ENCODE peak calls at places on chromosomes 3 and 15, in ten cellular contexts. F is suprapubic skin, U is endothelial cell of umbilical vein, J is spleen, O is stomach, R is HL-60, X is HepG2, C is upper lobe of left lung, G is GM23338, D is sigmoid colon. S is an unnamed sample.

GRCh38 chr3:150773616-150774192 is 10.7 kb upstream of the SIAH2 start:
- DNase-seq in X (no peak), C (no peak), O (no peak), R (no peak), J (no peak), F (no peak), G (no peak), U (no peak), D (no peak), S (no peak)

GRCh38 chr3:113947372-113948014 is at the start of gene ZDHHC23:
- DNase-seq in R (peak), D (peak), O (peak), C (peak), X (peak), U (peak), G (peak), J (peak), F (peak), S (peak)

GRCh38 chr3:72259755-72260589 is 475.0 kb upstream of the PROK2 start:
- DNase-seq in G (no peak), U (no peak), D (no peak), O (no peak), R (no peak), J (no peak), X (no peak), F (no peak), C (no peak), S (no peak)

GRCh38 chr3:41972802-41973201 is 10.9 kb upstream of the ULK4 start:
- DNase-seq in X (no peak), O (no peak), C (no peak), F (no peak), D (no peak), R (no peak), G (no peak), J (no peak), U (no peak), S (no peak)

GRCh38 chr3:160486459-160486869 is 36.9 kb upstream of the TRIM59 start:
- DNase-seq in X (peak), G (peak), D (no peak), R (no peak), U (peak), O (no peak), C (no peak), F (no peak), J (no peak), S (no peak)

GRCh38 chr3:182248349-182248880 is 536.7 kb downstream of the SOX2 start:
- DNase-seq in C (no peak), O (no peak), D (no peak), G (no peak), J (no peak), X (peak), R (peak), U (no peak), F (no peak), S (no peak)

GRCh38 chr3:65532164-65532563 is 506.6 kb downstream of the MAGI1 start:
- DNase-seq in O (no peak), C (no peak), D (no peak), G (no peak), F (no peak), J (no peak), X (no peak), R (no peak), U (no peak), S (no peak)

GRCh38 chr15:27328616-27329015 is 357.6 kb downstream of the GABRG3 start:
- DNase-seq in U (no peak), F (no peak), O (no peak), J (no peak), R (no peak), X (no peak), G (no peak), D (no peak), C (no peak), S (no peak)

GRCh38 chr3:179943097-179943880 is 93.4 kb downstream of the PEX5L start:
- DNase-seq in U (no peak), J (no peak), O (no peak), C (no peak), F (no peak), G (no peak), R (no peak), X (no peak), D (no peak), S (no peak)

GRCh38 chr3:53130179-53131135 is at the start of gene RFT1:
- DNase-seq in D (peak), J (peak), X (peak), G (peak), F (peak), R (peak), U (peak), C (peak), O (peak), S (peak)

GRCh38 chr15:80464952-80465645 is 60.9 kb downstream of the ARNT2 start:
- DNase-seq in J (no peak), X (peak), O (no peak), F (no peak), G (no peak), C (no peak), U (no peak), R (no peak), D (no peak), S (no peak)

GRCh38 chr3:152328841-152329240 is 60.1 kb downstream of the MBNL1 start:
- DNase-seq in O (no peak), F (no peak), D (no peak), R (no peak), X (peak), C (no peak), J (no peak), G (no peak), U (peak), S (no peak)

GRCh38 chr15:57762302-57762701 is 55.8 kb downstream of the POLR2M start:
- DNase-seq in O (no peak), R (no peak), J (no peak), G (peak), C (no peak), X (no peak), F (no peak), D (no peak), U (no peak), S (no peak)

GRCh38 chr3:140552403-140552802 is 125.5 kb upstream of the TRIM42 start:
- DNase-seq in J (no peak), G (peak), F (no peak), D (no peak), C (no peak), R (no peak), O (no peak), X (no peak), U (no peak), S (no peak)

GRCh38 chr3:149199474-149199873 is 22.2 kb downstream of the CP start:
- DNase-seq in C (no peak), X (no peak), G (no peak), D (no peak), O (no peak), R (no peak), J (no peak), U (peak), F (no peak), S (no peak)

GRCh38 chr15:34241376-34242350 is 16.8 kb downstream of the EMC4 start:
- DNase-seq in X (peak), G (peak), O (no peak), C (no peak), R (peak), J (no peak), U (peak), D (no peak), F (no peak), S (no peak)

GRCh38 chr3:158532099-158532734 is 38.8 kb upstream of the MLF1 start:
- DNase-seq in D (no peak), F (no peak), C (no peak), G (peak), U (peak), J (no peak), X (peak), O (no peak), R (peak), S (no peak)

GRCh38 chr15:101709466-101709865 is 14.8 kb downstream of the TARS3 start:
- DNase-seq in X (no peak), R (no peak), G (no peak), J (no peak), D (no peak), U (no peak), F (no peak), O (no peak), C (no peak), S (no peak)

GRCh38 chr15:37095993-37096877 is 4.1 kb downstream of the MEIS2 start:
- DNase-seq in J (peak), U (peak), D (peak), R (no peak), O (no peak), F (no peak), G (peak), C (no peak), X (no peak), S (no peak)

GRCh38 chr15:51736069-51736468 is 1.4 kb downstream of the LYSMD2 start:
- DNase-seq in R (peak), G (no peak), F (no peak), D (no peak), X (no peak), U (no peak), O (no peak), C (no peak), J (no peak), S (no peak)

GRCh38 chr3:179739816-179740594 is 87.2 kb downstream of the USP13 start:
- DNase-seq in G (no peak), D (no peak), J (no peak), F (no peak), O (no peak), X (peak), U (peak), R (no peak), C (no peak), S (no peak)

GRCh38 chr15:98952381-98952803 is 55.2 kb downstream of the PGPEP1L start:
- DNase-seq in F (no peak), U (peak), O (peak), J (peak), X (no peak), R (peak), C (no peak), G (no peak), D (no peak), S (peak)

GRCh38 chr15:72057548-72058091 is 60.3 kb downstream of the MYO9A start:
- DNase-seq in U (peak), C (no peak), D (no peak), X (no peak), F (no peak), O (no peak), G (peak), J (no peak), R (no peak), S (no peak)
- H3K4me3 ChIP-seq in U (no peak), C (no peak), D (no peak), X (no peak), F (no peak), O (no peak), G (peak), J (no peak), R (no peak), S (no peak)

GRCh38 chr15:59491062-59491461 is 53.1 kb downstream of the FAM81A start:
- DNase-seq in R (no peak), O (no peak), J (no peak), D (no peak), F (no peak), X (no peak), U (peak), G (no peak), C (no peak), S (no peak)
- TF ChIP-seq POLR2AphosphoS5 in R (no peak), O (no peak), J (no peak), D (no peak), F (no peak), X (no peak), U (no peak), G (no peak), C (no peak), S (no peak)

GRCh38 chr3:127734754-127735473 is 62.2 kb downstream of the ABTB1 start:
- DNase-seq in F (no peak), G (no peak), D (no peak), J (peak), U (peak), X (no peak), R (peak), O (no peak), C (no peak), S (no peak)

GRCh38 chr3:127732879-127733350 is 60.2 kb downstream of the ABTB1 start:
- DNase-seq in D (no peak), U (no peak), O (no peak), R (peak), F (no peak), C (no peak), G (no peak), J (peak), X (no peak), S (no peak)

GRCh38 chr3:127732303-127732702 is 59.6 kb downstream of the ABTB1 start:
- DNase-seq in X (no peak), C (no peak), D (no peak), R (no peak), U (no peak), O (no peak), F (no peak), G (peak), J (peak), S (no peak)

GRCh38 chr3:127734181-127734720 is 61.5 kb downstream of the ABTB1 start:
- DNase-seq in U (no peak), R (no peak), J (peak), D (no peak), O (no peak), F (no peak), G (no peak), C (no peak), X (no peak), S (no peak)

GRCh38 chr3:127733781-127734180 is 61.0 kb downstream of the ABTB1 start:
- DNase-seq in U (no peak), D (no peak), R (no peak), C (no peak), J (peak), X (no peak), G (no peak), O (no peak), F (no peak), S (no peak)
- H3K4me3 ChIP-seq in U (no peak), D (no peak), R (no peak), C (no peak), J (no peak), X (no peak), G (no peak), O (no peak), F (no peak), S (no peak)

GRCh38 chr15:75714195-75714594 is 1.5 kb upstream of the CSPG4 start:
- DNase-seq in D (no peak), X (no peak), G (no peak), F (no peak), U (no peak), C (no peak), R (no peak), J (no peak), O (no peak), S (no peak)

GRCh38 chr15:75713338-75713895 is 769 bp upstream of the CSPG4 start:
- DNase-seq in X (no peak), F (no peak), U (no peak), O (peak), R (no peak), C (no peak), D (peak), G (peak), J (no peak), S (no peak)

GRCh38 chr15:75718326-75718725 is 5.7 kb upstream of the CSPG4 start:
- DNase-seq in O (peak), X (no peak), C (no peak), U (no peak), F (no peak), D (no peak), R (no peak), G (no peak), J (no peak), S (no peak)

DNA sequence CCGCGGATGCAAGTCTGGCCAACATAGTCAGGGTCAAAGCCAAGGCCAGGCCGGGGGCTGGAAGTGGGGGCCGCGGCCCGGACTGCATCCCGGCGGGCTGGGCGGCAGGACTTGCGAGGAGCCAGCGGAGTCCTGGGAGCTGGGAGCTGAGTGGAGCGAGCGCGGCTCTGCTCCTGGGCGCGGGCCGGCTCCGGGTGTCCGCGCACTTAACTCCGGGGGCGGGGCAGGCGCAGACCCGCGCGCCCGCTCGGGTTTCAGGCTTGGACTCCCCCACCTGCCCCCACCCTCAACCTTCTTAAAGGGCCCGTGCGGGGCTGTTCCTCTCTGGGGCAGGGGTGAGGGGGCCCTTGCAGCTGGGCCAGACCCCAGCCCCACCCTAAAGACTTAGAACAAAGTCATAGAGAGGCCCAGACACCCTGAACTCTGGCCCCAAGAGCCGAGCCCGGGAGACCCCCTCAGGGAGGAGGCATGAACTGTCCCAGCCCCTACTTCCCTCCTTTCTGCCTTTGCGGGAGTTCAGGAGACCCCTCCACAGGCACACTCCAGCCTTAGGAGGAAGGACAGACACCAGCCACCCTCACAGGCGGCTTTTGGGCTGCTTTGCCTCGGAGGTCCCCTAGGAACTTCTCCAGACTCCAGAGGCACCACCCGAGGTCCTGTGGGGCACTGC is at the start of gene CSPG4:
- DNase-seq in J (no peak), D (peak), O (peak), X (no peak), F (no peak), U (no peak), R (no peak), G (peak), C (peak), S (no peak)
- TF ChIP-seq POLR2AphosphoS5 in J (peak), D (peak), O (peak), X (no peak), F (no peak), U (no peak), R (no peak), G (peak), C (peak), S (peak)

DNA sequence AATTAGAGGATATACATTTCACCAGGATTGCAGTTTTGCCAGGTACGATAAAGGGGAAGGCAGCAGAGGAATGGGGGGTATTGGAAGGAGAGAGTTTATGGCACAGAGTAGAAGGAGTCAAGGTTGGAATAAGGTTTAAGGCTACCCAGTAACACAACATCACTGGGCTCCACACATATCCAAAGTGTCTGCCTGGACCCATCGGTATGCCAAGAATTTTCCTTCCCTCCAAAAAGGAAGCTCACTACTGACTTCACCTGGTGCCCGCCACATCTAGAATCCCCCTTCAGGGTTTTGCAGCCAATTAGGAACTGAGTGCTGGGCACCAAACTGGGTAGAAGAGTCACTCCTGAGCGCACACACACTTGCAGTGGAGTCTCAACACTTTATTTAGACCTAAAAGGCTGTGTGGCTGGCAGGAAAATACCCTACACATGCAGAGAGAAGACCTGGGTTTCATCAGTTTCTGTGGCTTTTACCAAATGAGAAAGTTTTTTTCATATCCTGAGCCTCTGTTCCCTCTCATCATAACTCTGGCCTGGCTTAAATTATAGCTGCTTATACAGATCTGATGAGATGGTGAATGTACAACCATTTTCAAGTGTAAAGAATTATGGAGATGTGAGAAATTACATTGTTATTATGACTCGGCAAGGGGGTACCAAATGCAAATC is 190.8 kb upstream of the LPP start:
- DNase-seq in F (no peak), J (no peak), U (no peak), X (no peak), R (no peak), D (no peak), G (peak), C (no peak), O (no peak), S (no peak)
- H3K4me3 ChIP-seq in F (no peak), J (no peak), U (no peak), X (no peak), R (no peak), D (no peak), G (no peak), C (no peak), O (no peak), S (no peak)

DNA sequence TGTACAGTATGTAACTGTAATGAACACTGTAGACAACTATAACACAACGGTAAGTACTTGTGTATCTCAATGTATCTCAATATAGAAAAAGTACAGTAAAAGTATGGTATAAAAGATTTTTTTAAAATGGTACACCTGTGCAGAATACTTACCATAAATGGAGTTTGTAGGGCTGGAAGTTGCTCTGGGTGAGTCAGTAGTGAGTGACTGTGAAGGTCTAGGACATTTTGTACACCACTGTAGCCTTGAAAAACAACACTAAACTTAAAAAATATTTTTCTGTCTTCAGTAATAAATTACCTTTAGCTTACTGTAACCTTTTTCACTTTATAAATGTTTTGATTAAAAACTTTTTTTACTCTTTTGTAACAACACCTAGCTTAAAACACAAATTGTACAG is 142.9 kb downstream of the ATG7 start:
- DNase-seq in J (no peak), R (no peak), C (no peak), F (no peak), D (no peak), X (no peak), U (no peak), G (no peak), O (no peak), S (no peak)
- TF ChIP-seq POLR2AphosphoS5 in J (no peak), R (no peak), C (no peak), F (no peak), D (no peak), X (no peak), U (no peak), G (no peak), O (no peak), S (no peak)

GRCh38 chr15:78944669-78945407 is at the start of gene CTSH:
- DNase-seq in D (peak), U (peak), G (peak), R (peak), F (no peak), J (peak), C (peak), X (peak), O (peak), S (peak)

GRCh38 chr15:78944202-78944625 is 632 bp downstream of the CTSH start:
- DNase-seq in O (peak), J (peak), D (no peak), G (no peak), X (no peak), U (no peak), R (no peak), F (no peak), C (no peak), S (no peak)

GRCh38 chr15:78946493-78946892 is 1.6 kb upstream of the CTSH start:
- DNase-seq in O (no peak), C (no peak), G (no peak), D (no peak), R (no peak), U (no peak), X (no peak), F (no peak), J (peak), S (no peak)

GRCh38 chr15:78942741-78943140 is 2.1 kb downstream of the CTSH start:
- DNase-seq in U (no peak), F (no peak), R (no peak), D (no peak), C (no peak), X (no peak), J (no peak), G (no peak), O (no peak), S (no peak)

DNA sequence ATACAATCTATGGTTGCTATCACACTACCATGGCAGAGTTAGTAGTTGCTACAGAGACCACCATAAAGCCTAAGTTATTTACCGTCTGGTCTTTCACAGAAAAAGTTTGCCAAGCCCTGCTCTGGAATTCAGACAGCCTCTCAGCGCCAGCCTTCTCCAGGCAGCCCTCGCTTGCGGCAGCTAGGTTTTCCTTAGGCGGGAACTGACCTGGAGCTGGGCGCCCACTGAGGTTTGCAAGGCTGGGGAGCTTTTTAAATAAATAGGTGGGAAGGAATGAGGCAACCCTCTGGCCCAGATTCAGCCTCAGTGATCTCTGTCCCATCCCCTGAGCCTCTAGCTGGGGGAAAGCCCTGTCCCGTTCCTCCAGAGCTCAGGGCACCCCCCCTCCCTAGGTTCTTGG is 1.2 kb downstream of the CTSH start:
- DNase-seq in X (no peak), U (no peak), R (no peak), G (peak), O (no peak), J (peak), C (no peak), F (no peak), D (no peak), S (no peak)
- H3K4me3 ChIP-seq in X (peak), U (no peak), R (no peak), G (peak), O (peak), J (peak), C (no peak), F (peak), D (peak), S (peak)